ENCODE peak calls at places on chromosome 11, in five cellular contexts. E, Z, C, O and U are unnamed samples.

GRCh38 chr11:32231909-32232493 is 141.1 kb downstream of the RCN1 start:
- DNase-seq in C (peak), E (peak), O (peak), Z (peak), U (no peak)

GRCh38 chr11:102802341-102802740 is 4.4 kb upstream of the MMP1 start:
- DNase-seq in C (no peak), O (no peak), E (no peak), Z (no peak), U (no peak)

GRCh38 chr11:86582898-86583297 is 89.5 kb downstream of the ME3 start:
- DNase-seq in C (no peak), E (no peak), Z (no peak), O (no peak), U (no peak)

GRCh38 chr11:64673279-64673678 is 49.7 kb downstream of the NRXN2 start:
- DNase-seq in C (no peak), E (no peak), Z (no peak), O (no peak), U (no peak)

GRCh38 chr11:2462986-2463765 is 18.4 kb downstream of the KCNQ1 start:
- DNase-seq in C (peak), Z (no peak), O (no peak), E (no peak), U (no peak)

GRCh38 chr11:11346249-11346648 is 6.8 kb downstream of the CSNK2A3 start:
- DNase-seq in E (no peak), C (no peak), O (no peak), Z (no peak), U (no peak)

GRCh38 chr11:14578551-14578956 is 58.4 kb upstream of the PSMA1 start:
- DNase-seq in E (no peak), Z (peak), C (peak), O (peak), U (peak)

GRCh38 chr11:129766858-129767604 is 48.6 kb upstream of the TMEM45B start:
- DNase-seq in E (no peak), O (peak), Z (peak), C (peak), U (no peak)

GRCh38 chr11:10454506-10454901 is 560 bp upstream of the AMPD3 start:
- DNase-seq in Z (no peak), E (no peak), O (no peak), C (no peak), U (no peak)

GRCh38 chr11:124301482-124301881 is 12.3 kb downstream of the OR8D1 start:
- DNase-seq in O (no peak), E (no peak), Z (peak), C (no peak), U (no peak)

GRCh38 chr11:67438121-67438902 is 830 bp upstream of the PTPRCAP start:
- DNase-seq in C (no peak), O (no peak), E (no peak), Z (peak), U (no peak)

GRCh38 chr11:67435031-67435726 is 2.3 kb downstream of the PTPRCAP start:
- DNase-seq in O (no peak), Z (peak), E (no peak), C (no peak), U (no peak)

GRCh38 chr11:67437082-67437821 is at the start of gene PTPRCAP:
- DNase-seq in E (no peak), C (no peak), O (peak), Z (peak), U (no peak)

GRCh38 chr11:67435727-67436458 is 1.6 kb downstream of the PTPRCAP start:
- DNase-seq in Z (no peak), E (no peak), O (no peak), C (no peak), U (no peak)

GRCh38 chr11:67436459-67437081 is 912 bp downstream of the PTPRCAP start:
- DNase-seq in O (peak), C (no peak), E (no peak), Z (peak), U (peak)
- TF ChIP-seq MYC in O (no peak), C (no peak), E (no peak), Z (peak), U (no peak)

GRCh38 chr11:70360211-70360610 is 38.1 kb upstream of the CTTN start:
- DNase-seq in E (no peak), O (no peak), Z (no peak), C (no peak), U (no peak)
- TF ChIP-seq MYC in E (no peak), O (no peak), Z (no peak), C (no peak), U (no peak)

GRCh38 chr11:120233207-120233803 is 6.6 kb upstream of the POU2F3 start:
- DNase-seq in E (no peak), Z (no peak), O (no peak), C (no peak), U (no peak)

GRCh38 chr11:120236169-120237107 is 3.5 kb upstream of the POU2F3 start:
- DNase-seq in O (peak), E (no peak), Z (peak), C (no peak), U (no peak)

GRCh38 chr11:120238968-120239620 is 846 bp upstream of the POU2F3 start:
- DNase-seq in O (no peak), Z (no peak), C (no peak), E (no peak), U (no peak)

GRCh38 chr11:120231963-120232362 is 8.0 kb upstream of the POU2F3 start:
- DNase-seq in O (no peak), C (no peak), E (no peak), Z (no peak), U (no peak)

GRCh38 chr11:120235024-120235628 is 4.8 kb upstream of the POU2F3 start:
- DNase-seq in Z (peak), E (peak), C (peak), O (peak), U (no peak)
- TF ChIP-seq MYC in Z (no peak), E (no peak), C (peak), O (no peak), U (no peak)

GRCh38 chr11:68506908-68507307 is 46.4 kb downstream of the PPP6R3 start:
- DNase-seq in Z (no peak), E (no peak), O (no peak), C (no peak), U (no peak)
- TF ChIP-seq MYC in Z (no peak), E (no peak), O (no peak), C (no peak), U (no peak)

GRCh38 chr11:72067266-72067665 is 13.1 kb downstream of the NUMA1 start:
- DNase-seq in O (no peak), E (no peak), C (no peak), Z (no peak), U (no peak)
- TF ChIP-seq MYC in O (no peak), E (no peak), C (no peak), Z (no peak), U (no peak)

DNA sequence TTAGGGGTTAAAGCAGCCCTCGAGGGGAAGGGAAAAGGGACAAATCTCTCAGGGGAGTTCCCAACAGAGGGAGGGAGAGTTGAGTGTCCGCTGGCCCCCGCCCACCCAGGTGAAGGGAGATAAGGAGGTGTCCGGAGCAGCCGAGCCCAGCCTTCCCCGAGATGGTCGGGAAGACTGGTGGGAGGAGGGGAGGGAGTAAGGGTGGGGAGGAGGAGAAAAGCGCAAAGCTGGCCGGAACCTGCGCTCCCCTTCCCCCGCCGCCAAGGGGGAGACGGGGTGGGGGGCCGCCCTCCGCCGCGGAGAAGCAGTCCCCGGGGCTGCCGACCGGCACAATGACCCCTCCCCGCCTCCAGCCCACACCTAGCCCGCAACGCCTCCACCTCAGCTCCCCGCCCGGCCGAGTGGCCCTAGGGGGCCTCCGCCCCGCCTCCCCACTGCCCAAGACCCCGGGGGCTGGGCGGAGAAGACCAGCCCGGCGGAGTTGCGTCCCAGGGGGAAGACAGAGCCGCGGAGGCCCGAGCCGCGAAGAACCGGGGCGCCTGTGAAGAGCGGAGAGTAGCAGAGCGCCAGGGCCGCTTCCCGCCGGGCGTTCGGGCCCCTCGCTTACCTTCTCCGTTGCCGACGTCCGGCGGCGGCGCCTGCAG is 479 bp downstream of the RSF1 start:
- DNase-seq in O (peak), Z (peak), C (peak), E (peak), U (no peak)
- TF ChIP-seq MYC in O (no peak), Z (no peak), C (no peak), E (no peak), U (no peak)